ENCODE peak calls at places on chromosomes 3 and 15, in six cellular contexts. One of them, this sample, is unnamed.

GRCh38 chr3:188685789-188686188 is 486.0 kb upstream of the TPRG1 start:
- DNase-seq in A549: no peak
- DNase-seq in K562: no peak
- DNase-seq in IMR-90: no peak
- DNase-seq in HepG2: no peak
- DNase-seq in GM12878: no peak
- DNase-seq in this sample: no peak

GRCh38 chr3:77620009-77620408 is 580.1 kb downstream of the ROBO2 start:
- DNase-seq in IMR-90: peak; percentile 24
- DNase-seq in HepG2: no peak
- DNase-seq in GM12878: no peak
- DNase-seq in A549: no peak
- DNase-seq in K562: no peak
- DNase-seq in this sample: no peak

GRCh38 chr3:130963878-130964277 is 62.7 kb downstream of the ASTE1 start:
- DNase-seq in A549: peak; percentile 75
- DNase-seq in GM12878: no peak
- DNase-seq in IMR-90: peak; percentile 98
- DNase-seq in K562: no peak
- DNase-seq in HepG2: peak; percentile 76
- DNase-seq in this sample: no peak

GRCh38 chr3:535566-536416 is 339.2 kb downstream of the CHL1 start:
- DNase-seq in IMR-90: peak; percentile 11
- DNase-seq in A549: peak; percentile 3
- DNase-seq in K562: no peak
- DNase-seq in HepG2: no peak
- DNase-seq in GM12878: no peak
- DNase-seq in this sample: peak; percentile 6

GRCh38 chr3:172059532-172059931 is 20.2 kb downstream of the FNDC3B start:
- DNase-seq in HepG2: no peak
- DNase-seq in A549: no peak
- DNase-seq in IMR-90: no peak
- DNase-seq in GM12878: no peak
- DNase-seq in K562: no peak
- DNase-seq in this sample: no peak

GRCh38 chr15:67125589-67126502 is 60.4 kb downstream of the SMAD3 start:
- DNase-seq in K562: peak; percentile 35
- DNase-seq in HepG2: no peak
- DNase-seq in GM12878: no peak
- DNase-seq in A549: peak; percentile 97
- DNase-seq in IMR-90: peak; percentile 100
- DNase-seq in this sample: no peak

GRCh38 chr3:112109313-112109712 is 23.1 kb downstream of the C3orf52 start:
- DNase-seq in K562: no peak
- DNase-seq in GM12878: no peak
- DNase-seq in A549: no peak
- DNase-seq in HepG2: peak; percentile 7
- DNase-seq in IMR-90: no peak
- DNase-seq in this sample: no peak

GRCh38 chr3:46102059-46102779 is 74.9 kb upstream of the XCR1 start:
- DNase-seq in GM12878: no peak
- DNase-seq in HepG2: no peak
- DNase-seq in IMR-90: no peak
- DNase-seq in K562: no peak
- DNase-seq in A549: no peak
- DNase-seq in this sample: no peak

GRCh38 chr15:56927816-56928215 is 9.4 kb downstream of the TCF12 start:
- DNase-seq in K562: no peak
- DNase-seq in GM12878: no peak
- DNase-seq in A549: no peak
- DNase-seq in HepG2: no peak
- DNase-seq in IMR-90: no peak
- DNase-seq in this sample: no peak

GRCh38 chr3:78633626-78634025 is 1134.2 kb downstream of the ROBO1 start:
- DNase-seq in A549: no peak
- DNase-seq in GM12878: no peak
- DNase-seq in IMR-90: peak; percentile 48
- DNase-seq in HepG2: no peak
- DNase-seq in K562: no peak
- DNase-seq in this sample: no peak

GRCh38 chr3:98961161-98962155 is 60.0 kb upstream of the DCBLD2 start:
- DNase-seq in A549: no peak
- DNase-seq in K562: no peak
- DNase-seq in GM12878: no peak
- DNase-seq in IMR-90: peak; percentile 88
- DNase-seq in HepG2: no peak
- DNase-seq in this sample: no peak

GRCh38 chr15:87805117-87805820 is 451.3 kb downstream of the NTRK3 start:
- DNase-seq in GM12878: no peak
- DNase-seq in A549: no peak
- DNase-seq in HepG2: no peak
- DNase-seq in IMR-90: no peak
- DNase-seq in K562: no peak
- DNase-seq in this sample: no peak

GRCh38 chr15:42360535-42361112 is 1.3 kb downstream of the CAPN3 start:
- DNase-seq in GM12878: no peak
- DNase-seq in IMR-90: no peak
- DNase-seq in K562: no peak
- DNase-seq in A549: no peak
- DNase-seq in HepG2: no peak
- DNase-seq in this sample: no peak

GRCh38 chr15:50939911-50940310 is 31.4 kb downstream of the AP4E1 start:
- DNase-seq in GM12878: no peak
- DNase-seq in K562: no peak
- DNase-seq in IMR-90: peak; percentile 75
- DNase-seq in HepG2: peak; percentile 30
- DNase-seq in A549: no peak
- DNase-seq in this sample: no peak

GRCh38 chr15:68817304-68818087 is 3.2 kb downstream of the ANP32A start:
- DNase-seq in HepG2: peak; percentile 37
- DNase-seq in IMR-90: peak; percentile 58
- DNase-seq in GM12878: no peak
- DNase-seq in K562: peak; percentile 59
- DNase-seq in A549: peak; percentile 73
- DNase-seq in this sample: peak; percentile 43

GRCh38 chr3:16024548-16024947 is 149.9 kb upstream of the GALNT15 start:
- DNase-seq in K562: no peak
- DNase-seq in HepG2: no peak
- DNase-seq in A549: no peak
- DNase-seq in IMR-90: no peak
- DNase-seq in GM12878: no peak
- DNase-seq in this sample: no peak

GRCh38 chr3:45244356-45244755 is 18.3 kb upstream of the TMEM158 start:
- DNase-seq in HepG2: no peak
- DNase-seq in A549: no peak
- DNase-seq in IMR-90: no peak
- DNase-seq in K562: no peak
- DNase-seq in GM12878: no peak
- DNase-seq in this sample: no peak

GRCh38 chr15:80639168-80639555 is 55.9 kb upstream of the ABHD17C start:
- DNase-seq in HepG2: no peak
- DNase-seq in A549: no peak
- DNase-seq in IMR-90: no peak
- DNase-seq in K562: no peak
- DNase-seq in GM12878: no peak
- DNase-seq in this sample: no peak

GRCh38 chr3:16249336-16249735 is 15.4 kb downstream of the DPH3 start:
- DNase-seq in IMR-90: peak; percentile 50
- DNase-seq in A549: peak; percentile 70
- DNase-seq in K562: peak; percentile 59
- DNase-seq in HepG2: no peak
- DNase-seq in GM12878: no peak
- DNase-seq in this sample: peak; percentile 45

GRCh38 chr3:192090586-192090985 is 629.6 kb downstream of the PYDC2 start:
- DNase-seq in A549: no peak
- DNase-seq in K562: no peak
- DNase-seq in IMR-90: no peak
- DNase-seq in GM12878: no peak
- DNase-seq in HepG2: peak; percentile 19
- DNase-seq in this sample: no peak

GRCh38 chr3:197001972-197002700 is 27.5 kb downstream of the MELTF start:
- DNase-seq in HepG2: no peak
- DNase-seq in A549: no peak
- DNase-seq in IMR-90: no peak
- DNase-seq in K562: no peak
- DNase-seq in GM12878: no peak
- DNase-seq in this sample: no peak

GRCh38 chr3:187773233-187773962 is 28.1 kb upstream of the BCL6 start:
- DNase-seq in HepG2: no peak
- DNase-seq in IMR-90: no peak
- DNase-seq in A549: no peak
- DNase-seq in GM12878: peak; percentile 48
- DNase-seq in K562: no peak
- DNase-seq in this sample: no peak

GRCh38 chr15:67105065-67105951 is 39.9 kb downstream of the SMAD3 start:
- DNase-seq in A549: peak; percentile 97
- DNase-seq in HepG2: peak; percentile 93
- DNase-seq in K562: no peak
- DNase-seq in IMR-90: peak; percentile 99
- DNase-seq in GM12878: no peak
- DNase-seq in this sample: no peak

GRCh38 chr3:156175570-156175969 is 55.2 kb downstream of the KCNAB1 start:
- DNase-seq in IMR-90: peak; percentile 27
- DNase-seq in GM12878: no peak
- DNase-seq in HepG2: no peak
- DNase-seq in A549: no peak
- DNase-seq in K562: no peak
- DNase-seq in this sample: no peak

GRCh38 chr3:46660543-46661523 is 32.6 kb downstream of the ALS2CL start:
- DNase-seq in K562: no peak
- DNase-seq in HepG2: no peak
- DNase-seq in A549: no peak
- DNase-seq in IMR-90: no peak
- DNase-seq in GM12878: no peak
- DNase-seq in this sample: no peak

GRCh38 chr15:33584797-33585196 is 274.0 kb downstream of the RYR3 start:
- DNase-seq in GM12878: no peak
- DNase-seq in IMR-90: peak; percentile 12
- DNase-seq in K562: no peak
- DNase-seq in HepG2: no peak
- DNase-seq in A549: peak; percentile 41
- DNase-seq in this sample: no peak

GRCh38 chr3:72270072-72270611 is 485.2 kb upstream of the PROK2 start:
- DNase-seq in HepG2: peak; percentile 87
- DNase-seq in IMR-90: peak; percentile 96
- DNase-seq in GM12878: no peak
- DNase-seq in A549: peak; percentile 67
- DNase-seq in K562: peak; percentile 69
- DNase-seq in this sample: peak; percentile 28

GRCh38 chr3:183745300-183746098 is 47.9 kb downstream of the YEATS2 start:
- DNase-seq in HepG2: peak; percentile 55
- DNase-seq in IMR-90: peak; percentile 38
- DNase-seq in K562: no peak
- DNase-seq in GM12878: no peak
- DNase-seq in A549: peak; percentile 55
- DNase-seq in this sample: no peak

GRCh38 chr15:101179341-101180153 is 72.3 kb downstream of the CHSY1 start:
- DNase-seq in K562: no peak
- DNase-seq in HepG2: no peak
- DNase-seq in IMR-90: peak; percentile 74
- DNase-seq in A549: no peak
- DNase-seq in GM12878: no peak
- DNase-seq in this sample: no peak

GRCh38 chr3:152193673-152194267 is 75.0 kb upstream of the MBNL1 start:
- DNase-seq in A549: no peak
- DNase-seq in K562: no peak
- DNase-seq in IMR-90: no peak
- DNase-seq in HepG2: no peak
- DNase-seq in GM12878: no peak
- DNase-seq in this sample: no peak

DNA sequence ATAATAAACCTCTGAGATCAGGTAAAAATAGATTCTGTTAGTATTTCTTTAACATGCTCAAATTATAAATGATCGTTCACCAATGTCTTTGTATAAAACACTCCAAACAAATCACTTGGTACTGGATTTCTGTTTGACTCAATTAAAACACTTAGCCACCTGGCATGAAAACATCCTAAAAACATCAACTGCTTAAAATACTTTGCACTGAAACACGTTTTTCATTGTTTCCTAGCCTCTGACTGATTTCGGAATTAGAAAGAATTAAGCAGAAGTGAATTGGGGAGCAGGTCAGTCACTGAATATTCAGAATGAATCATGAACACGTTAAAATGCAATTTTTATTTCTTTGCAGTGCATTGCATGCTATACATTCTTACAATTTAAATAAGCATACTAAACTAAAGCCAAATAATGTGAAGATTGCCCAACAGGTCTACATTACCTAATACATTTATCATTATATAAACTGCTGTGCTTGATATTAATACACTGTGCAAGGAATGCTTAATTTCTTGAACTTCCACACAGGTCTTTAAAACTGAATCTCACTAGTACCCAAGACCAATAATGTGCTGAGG is 1.6 kb downstream of the THRB start:
- DNase-seq in HepG2: no peak
- DNase-seq in A549: no peak
- DNase-seq in GM12878: no peak
- DNase-seq in IMR-90: no peak
- DNase-seq in K562: no peak
- DNase-seq in this sample: no peak
- TF ChIP-seq BHLHE40 in HepG2: no peak
- TF ChIP-seq BHLHE40 in A549: no peak
- TF ChIP-seq BHLHE40 in GM12878: no peak
- TF ChIP-seq BHLHE40 in IMR-90: no peak
- TF ChIP-seq BHLHE40 in K562: no peak
- TF ChIP-seq BHLHE40 in this sample: no peak

GRCh38 chr3:106683931-106684330 is 693.3 kb upstream of the CCDC54 start:
- DNase-seq in HepG2: no peak
- DNase-seq in IMR-90: no peak
- DNase-seq in K562: no peak
- DNase-seq in A549: no peak
- DNase-seq in GM12878: no peak
- DNase-seq in this sample: no peak
- TF ChIP-seq BHLHE40 in HepG2: no peak
- TF ChIP-seq BHLHE40 in IMR-90: no peak
- TF ChIP-seq BHLHE40 in K562: no peak
- TF ChIP-seq BHLHE40 in A549: no peak
- TF ChIP-seq BHLHE40 in GM12878: no peak
- TF ChIP-seq BHLHE40 in this sample: no peak

DNA sequence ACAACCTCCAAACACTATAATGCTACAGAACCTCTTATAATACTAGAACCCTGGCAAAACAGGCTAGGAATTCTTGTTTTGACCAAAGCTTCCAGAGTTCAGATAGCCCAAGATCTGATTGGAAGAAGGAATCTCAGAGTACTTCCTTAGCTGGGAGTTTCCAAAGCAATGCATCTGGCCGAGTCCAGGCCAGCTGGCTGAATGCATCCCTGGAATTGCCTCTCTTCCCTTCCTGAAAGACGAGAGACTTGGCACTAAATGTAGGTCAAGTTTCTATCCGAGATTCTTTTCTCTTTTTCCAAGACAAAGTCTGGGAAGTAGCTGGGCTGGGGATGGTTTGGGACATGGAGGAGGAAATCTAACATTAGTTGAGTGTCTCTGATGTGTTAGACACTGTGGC is 68.7 kb upstream of the ADPGK start:
- DNase-seq in IMR-90: no peak
- DNase-seq in K562: no peak
- DNase-seq in GM12878: no peak
- DNase-seq in HepG2: no peak
- DNase-seq in A549: no peak
- DNase-seq in this sample: no peak
- TF ChIP-seq BHLHE40 in IMR-90: no peak
- TF ChIP-seq BHLHE40 in K562: no peak
- TF ChIP-seq BHLHE40 in GM12878: no peak
- TF ChIP-seq BHLHE40 in HepG2: no peak
- TF ChIP-seq BHLHE40 in A549: no peak
- TF ChIP-seq BHLHE40 in this sample: no peak

GRCh38 chr3:13110678-13111116 is 37.5 kb upstream of the IQSEC1 start:
- DNase-seq in IMR-90: no peak
- DNase-seq in GM12878: peak; percentile 76
- DNase-seq in K562: no peak
- DNase-seq in A549: no peak
- DNase-seq in HepG2: no peak
- DNase-seq in this sample: no peak
- TF ChIP-seq BHLHE40 in IMR-90: no peak
- TF ChIP-seq BHLHE40 in GM12878: peak; percentile 81
- TF ChIP-seq BHLHE40 in K562: no peak
- TF ChIP-seq BHLHE40 in A549: no peak
- TF ChIP-seq BHLHE40 in HepG2: no peak
- TF ChIP-seq BHLHE40 in this sample: no peak

This sample was measured in HEK293T.